ENCODE peak calls at places on chromosomes 6 and 20, in six cellular contexts. A is HepG2, C is K562, Q is SK-N-SH, V is HL-60, D is H1. X is an unnamed sample.

GRCh38 chr20:38057351-38057972 is 23.9 kb downstream of the RPRD1B start:
- DNase-seq in D (no peak), V (peak; percentile 51), C (peak; percentile 78), A (peak; percentile 88), Q (peak; percentile 80), X (no peak)

GRCh38 chr20:53890434-53891305 is 179.7 kb downstream of the BCAS1 start:
- DNase-seq in C (no peak), A (no peak), Q (no peak), D (no peak), V (no peak), X (no peak)

GRCh38 chr6:149929422-149929821 is 6.5 kb upstream of the RAET1G start:
- DNase-seq in A (no peak), D (no peak), Q (no peak), V (no peak), C (no peak), X (no peak)

GRCh38 chr20:62708591-62709536 is at the start of gene NTSR1:
- DNase-seq in D (no peak), C (peak; percentile 39), A (no peak), V (peak; percentile 57), Q (no peak), X (no peak)

GRCh38 chr20:32626859-32627636 is 41.9 kb upstream of the NOL4L start:
- DNase-seq in A (no peak), Q (peak; percentile 91), C (no peak), V (no peak), D (no peak), X (no peak)

GRCh38 chr20:51760905-51761544 is 7.2 kb downstream of the ATP9A start:
- DNase-seq in Q (no peak), D (peak; percentile 23), V (no peak), A (peak; percentile 100), C (no peak), X (no peak)

GRCh38 chr20:2799688-2800589 is 488 bp downstream of the CPXM1 start:
- DNase-seq in Q (peak; percentile 80), D (no peak), A (no peak), C (no peak), V (peak; percentile 57), X (no peak)

GRCh38 chr20:36153754-36154695 is 515 bp upstream of the EPB41L1 start:
- DNase-seq in D (no peak), C (peak; percentile 87), A (peak; percentile 74), Q (peak; percentile 98), V (no peak), X (no peak)

GRCh38 chr6:36784379-36784636 is 54.9 kb downstream of the CPNE5 start:
- DNase-seq in V (no peak), A (no peak), C (no peak), Q (no peak), D (no peak), X (no peak)

GRCh38 chr6:139173172-139173571 is 38.3 kb downstream of the HECA start:
- DNase-seq in D (no peak), C (no peak), A (no peak), V (no peak), Q (no peak), X (no peak)
- TF ChIP-seq GABPA in D (no peak), C (no peak), A (no peak), V (no peak), Q (no peak), X (no peak)

GRCh38 chr6:93164781-93165180 is 254.6 kb downstream of the EPHA7 start:
- DNase-seq in C (no peak), Q (no peak), V (no peak), D (no peak), A (no peak), X (no peak)

GRCh38 chr6:93163146-93163545 is 256.2 kb downstream of the EPHA7 start:
- DNase-seq in A (no peak), Q (no peak), D (no peak), C (no peak), V (no peak), X (no peak)

DNA sequence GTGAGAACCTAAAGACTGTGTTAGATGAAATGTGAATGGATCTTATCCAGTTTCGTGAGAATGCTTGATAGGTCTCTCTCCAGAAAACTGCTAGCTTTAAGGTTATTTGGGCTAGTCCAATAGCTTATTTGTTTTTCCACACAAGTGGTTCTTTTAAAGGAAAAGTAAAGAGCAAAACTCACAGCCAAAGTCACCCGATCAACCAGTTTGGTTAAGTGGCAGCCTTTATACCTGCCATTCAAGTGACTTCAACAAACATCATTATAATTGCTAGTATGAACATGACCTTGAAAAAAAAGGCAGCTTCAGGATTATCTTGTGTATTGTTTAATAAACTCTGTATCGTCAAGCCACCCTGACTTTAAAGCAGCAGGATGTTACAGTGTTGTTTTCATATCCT is 253.5 kb downstream of the EPHA7 start:
- DNase-seq in C (no peak), A (no peak), D (no peak), Q (no peak), V (no peak), X (no peak)
- TF ChIP-seq GABPA in C (no peak), A (no peak), D (no peak), Q (no peak), V (no peak), X (no peak)

GRCh38 chr6:21187485-21187884 is 406.1 kb upstream of the SOX4 start:
- DNase-seq in Q (no peak), D (no peak), V (no peak), A (no peak), C (no peak), X (no peak)

GRCh38 chr6:21189721-21190120 is 403.8 kb upstream of the SOX4 start:
- DNase-seq in C (no peak), Q (no peak), V (no peak), A (no peak), D (no peak), X (no peak)

GRCh38 chr6:21186479-21187055 is 407.0 kb upstream of the SOX4 start:
- DNase-seq in D (no peak), A (no peak), Q (no peak), V (no peak), C (no peak), X (no peak)

GRCh38 chr6:21188505-21189223 is 404.9 kb upstream of the SOX4 start:
- DNase-seq in Q (no peak), V (no peak), A (peak; percentile 24), C (no peak), D (no peak), X (peak; percentile 82)

DNA sequence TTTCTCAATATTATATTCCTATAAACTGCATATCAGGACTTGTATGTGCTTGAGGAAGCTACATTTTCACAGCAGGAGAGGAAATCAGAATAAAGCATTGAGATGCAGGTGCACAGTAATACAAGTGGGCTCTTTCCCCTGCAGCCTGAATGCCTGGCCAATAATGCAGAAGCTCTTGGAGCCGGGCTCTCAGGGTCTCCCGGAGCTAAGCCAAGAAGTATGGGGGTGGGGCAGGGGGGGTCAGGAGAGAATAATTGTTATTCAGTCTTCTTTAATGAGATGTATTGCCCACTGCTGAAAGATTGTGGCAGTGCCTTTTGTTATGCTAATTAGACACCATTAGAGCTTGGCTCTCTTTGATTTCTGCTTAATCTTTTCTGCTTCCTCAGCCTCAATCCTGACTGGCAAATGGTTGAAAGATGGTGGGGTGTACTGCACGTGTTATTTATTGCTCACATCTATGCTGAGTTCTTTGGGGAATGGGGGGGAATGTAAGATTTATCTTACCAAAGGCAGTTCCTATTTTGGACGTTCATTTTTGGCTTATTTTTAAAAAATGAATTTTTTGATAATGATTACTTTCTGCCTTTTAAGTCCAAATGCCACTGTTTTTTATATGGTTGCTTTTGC is 407.6 kb upstream of the SOX4 start:
- DNase-seq in C (no peak), Q (no peak), V (no peak), D (peak; percentile 80), A (no peak), X (no peak)
- TF ChIP-seq GABPA in C (no peak), Q (no peak), V (no peak), D (no peak), A (no peak), X (no peak)

GRCh38 chr6:84077645-84078044 is 44.1 kb downstream of the MRAP2 start:
- DNase-seq in A (no peak), D (no peak), V (no peak), C (no peak), Q (no peak), X (no peak)

GRCh38 chr6:84072452-84072997 is 39.0 kb downstream of the MRAP2 start:
- DNase-seq in C (no peak), V (no peak), A (no peak), D (no peak), Q (no peak), X (no peak)

GRCh38 chr6:84078335-84078734 is 44.8 kb downstream of the MRAP2 start:
- DNase-seq in C (no peak), Q (no peak), V (no peak), A (no peak), D (no peak), X (no peak)

DNA sequence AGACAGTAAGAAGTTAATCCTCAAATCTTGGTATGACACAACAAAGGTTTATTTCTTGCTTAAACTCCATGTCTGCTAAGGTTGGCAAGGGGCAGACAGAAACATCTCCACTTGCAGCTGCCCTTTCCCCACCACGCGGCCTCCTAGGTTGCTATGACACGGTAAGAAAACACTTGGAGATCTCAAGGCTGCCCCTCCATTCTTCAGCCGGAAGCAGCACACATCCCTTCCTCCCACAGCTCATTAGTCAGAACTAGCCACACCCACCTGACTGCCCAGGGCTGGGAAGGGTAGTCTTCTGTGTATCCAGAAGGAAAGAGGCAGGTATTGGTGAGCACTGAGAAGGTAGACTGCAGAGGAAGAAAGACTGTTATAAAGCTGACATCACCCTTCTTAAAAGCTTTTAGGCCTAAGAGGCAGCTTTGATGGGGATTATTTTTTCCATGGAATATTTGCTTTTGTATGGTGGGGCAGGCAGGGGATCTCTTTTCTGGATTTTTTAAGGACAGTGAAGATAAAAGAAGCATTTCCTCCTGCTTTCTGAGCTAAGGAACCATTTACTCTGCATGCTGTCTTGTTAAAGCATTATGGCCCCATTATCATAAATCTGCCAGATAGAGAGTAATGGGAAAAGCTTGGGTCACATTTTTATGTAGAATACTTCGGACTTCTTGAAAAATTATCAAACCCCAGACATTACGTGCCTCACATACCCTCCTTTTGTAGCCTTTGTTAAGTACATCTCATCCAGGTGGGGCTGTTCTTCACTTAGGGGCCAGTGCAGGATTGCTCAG is 41.6 kb downstream of the MRAP2 start:
- DNase-seq in V (no peak), A (no peak), D (no peak), Q (no peak), C (peak; percentile 61), X (no peak)
- TF ChIP-seq GABPA in V (no peak), A (no peak), D (no peak), Q (no peak), C (peak; percentile 74), X (no peak)

DNA sequence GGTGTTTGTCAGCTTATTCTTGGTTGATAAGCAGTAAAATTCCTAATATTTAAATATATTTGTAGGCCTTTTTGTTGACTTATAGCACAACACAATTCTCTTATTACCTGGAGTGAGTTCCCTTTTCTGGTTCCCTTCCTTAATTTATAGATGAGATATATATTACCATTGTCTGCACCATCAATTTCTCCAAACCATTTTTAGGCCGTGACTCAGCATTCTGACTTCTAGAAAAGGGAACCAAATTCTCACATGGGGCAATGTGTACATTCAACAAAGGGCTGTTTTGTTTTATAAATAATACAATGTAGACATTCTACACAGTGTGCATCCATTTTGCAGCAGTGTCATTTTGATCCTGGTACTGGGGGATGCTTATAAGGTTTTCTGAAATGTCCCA is 52.8 kb downstream of the NCOA7 start:
- DNase-seq in A (no peak), Q (no peak), V (no peak), D (no peak), C (no peak), X (no peak)
- TF ChIP-seq GABPA in A (no peak), Q (no peak), V (no peak), D (no peak), C (no peak), X (no peak)